ENCODE peak calls at places on chromosome 22, in seven cellular contexts. One of them, this sample, is unnamed.

GRCh38 chr22:36724836-36725235 is 21.3 kb upstream of the CACNG2 start:
- DNase-seq in GDM1: no peak
- DNase-seq in CD4-positive, alpha-beta memory T cell: no peak
- DNase-seq in activated CD4-positive, alpha-beta T cell treated with anti-CD3 and anti-CD28 coated beads, Interleukin-2, amount 50 U/mL, for 24 hours: no peak
- DNase-seq in stimulated activated CD8-positive, alpha-beta memory T cell treated with anti-CD3 and anti-CD28 coated beads, Interleukin-4, amount 100 ng/mL, for 24 hours: no peak
- DNase-seq in COR-L47: no peak
- DNase-seq in Right ventricle myocardium superior: no peak
- DNase-seq in this sample: no peak

GRCh38 chr22:37222440-37222971 is 10.2 kb upstream of the SSTR3 start:
- DNase-seq in CD4-positive, alpha-beta memory T cell: peak; percentile 73
- DNase-seq in Right ventricle myocardium superior: no peak
- DNase-seq in GDM1: no peak
- DNase-seq in stimulated activated CD8-positive, alpha-beta memory T cell treated with anti-CD3 and anti-CD28 coated beads, Interleukin-4, amount 100 ng/mL, for 24 hours: no peak
- DNase-seq in COR-L47: no peak
- DNase-seq in activated CD4-positive, alpha-beta T cell treated with anti-CD3 and anti-CD28 coated beads, Interleukin-2, amount 50 U/mL, for 24 hours: no peak
- DNase-seq in this sample: no peak

GRCh38 chr22:20520093-20520511 is 12.7 kb downstream of the MED15 start:
- DNase-seq in GDM1: no peak
- DNase-seq in CD4-positive, alpha-beta memory T cell: no peak
- DNase-seq in COR-L47: no peak
- DNase-seq in Right ventricle myocardium superior: no peak
- DNase-seq in activated CD4-positive, alpha-beta T cell treated with anti-CD3 and anti-CD28 coated beads, Interleukin-2, amount 50 U/mL, for 24 hours: no peak
- DNase-seq in stimulated activated CD8-positive, alpha-beta memory T cell treated with anti-CD3 and anti-CD28 coated beads, Interleukin-4, amount 100 ng/mL, for 24 hours: peak; percentile 36
- DNase-seq in this sample: no peak

GRCh38 chr22:22728382-22728781 is 84.0 kb downstream of the GGTLC2 start:
- DNase-seq in activated CD4-positive, alpha-beta T cell treated with anti-CD3 and anti-CD28 coated beads, Interleukin-2, amount 50 U/mL, for 24 hours: no peak
- DNase-seq in COR-L47: no peak
- DNase-seq in CD4-positive, alpha-beta memory T cell: no peak
- DNase-seq in GDM1: no peak
- DNase-seq in stimulated activated CD8-positive, alpha-beta memory T cell treated with anti-CD3 and anti-CD28 coated beads, Interleukin-4, amount 100 ng/mL, for 24 hours: no peak
- DNase-seq in Right ventricle myocardium superior: no peak
- DNase-seq in this sample: no peak

GRCh38 chr22:19197997-19198865 is 19.7 kb upstream of the SLC25A1 start:
- DNase-seq in GDM1: no peak
- DNase-seq in stimulated activated CD8-positive, alpha-beta memory T cell treated with anti-CD3 and anti-CD28 coated beads, Interleukin-4, amount 100 ng/mL, for 24 hours: no peak
- DNase-seq in CD4-positive, alpha-beta memory T cell: no peak
- DNase-seq in activated CD4-positive, alpha-beta T cell treated with anti-CD3 and anti-CD28 coated beads, Interleukin-2, amount 50 U/mL, for 24 hours: no peak
- DNase-seq in COR-L47: no peak
- DNase-seq in Right ventricle myocardium superior: no peak
- DNase-seq in this sample: no peak

GRCh38 chr22:42969348-42969975 is 45.5 kb downstream of the PACSIN2 start:
- DNase-seq in activated CD4-positive, alpha-beta T cell treated with anti-CD3 and anti-CD28 coated beads, Interleukin-2, amount 50 U/mL, for 24 hours: no peak
- DNase-seq in CD4-positive, alpha-beta memory T cell: no peak
- DNase-seq in stimulated activated CD8-positive, alpha-beta memory T cell treated with anti-CD3 and anti-CD28 coated beads, Interleukin-4, amount 100 ng/mL, for 24 hours: no peak
- DNase-seq in GDM1: no peak
- DNase-seq in COR-L47: no peak
- DNase-seq in Right ventricle myocardium superior: no peak
- DNase-seq in this sample: no peak

GRCh38 chr22:36369004-36369921 is 18.5 kb downstream of the MYH9 start:
- DNase-seq in GDM1: no peak
- DNase-seq in stimulated activated CD8-positive, alpha-beta memory T cell treated with anti-CD3 and anti-CD28 coated beads, Interleukin-4, amount 100 ng/mL, for 24 hours: peak; percentile 47
- DNase-seq in Right ventricle myocardium superior: no peak
- DNase-seq in activated CD4-positive, alpha-beta T cell treated with anti-CD3 and anti-CD28 coated beads, Interleukin-2, amount 50 U/mL, for 24 hours: no peak
- DNase-seq in COR-L47: no peak
- DNase-seq in CD4-positive, alpha-beta memory T cell: no peak
- DNase-seq in this sample: no peak

GRCh38 chr22:32411388-32411787 is 659 bp downstream of the RTCB start:
- DNase-seq in GDM1: no peak
- DNase-seq in COR-L47: no peak
- DNase-seq in Right ventricle myocardium superior: no peak
- DNase-seq in activated CD4-positive, alpha-beta T cell treated with anti-CD3 and anti-CD28 coated beads, Interleukin-2, amount 50 U/mL, for 24 hours: peak; percentile 30
- DNase-seq in CD4-positive, alpha-beta memory T cell: no peak
- DNase-seq in stimulated activated CD8-positive, alpha-beta memory T cell treated with anti-CD3 and anti-CD28 coated beads, Interleukin-4, amount 100 ng/mL, for 24 hours: no peak
- DNase-seq in this sample: no peak

GRCh38 chr22:28976588-28976987 is 85.0 kb downstream of the C22orf31 start:
- DNase-seq in GDM1: no peak
- DNase-seq in activated CD4-positive, alpha-beta T cell treated with anti-CD3 and anti-CD28 coated beads, Interleukin-2, amount 50 U/mL, for 24 hours: no peak
- DNase-seq in stimulated activated CD8-positive, alpha-beta memory T cell treated with anti-CD3 and anti-CD28 coated beads, Interleukin-4, amount 100 ng/mL, for 24 hours: no peak
- DNase-seq in COR-L47: no peak
- DNase-seq in Right ventricle myocardium superior: no peak
- DNase-seq in CD4-positive, alpha-beta memory T cell: no peak
- DNase-seq in this sample: no peak

GRCh38 chr22:41256898-41257260 is 16.1 kb upstream of the CHADL start:
- DNase-seq in CD4-positive, alpha-beta memory T cell: no peak
- DNase-seq in COR-L47: no peak
- DNase-seq in stimulated activated CD8-positive, alpha-beta memory T cell treated with anti-CD3 and anti-CD28 coated beads, Interleukin-4, amount 100 ng/mL, for 24 hours: no peak
- DNase-seq in GDM1: no peak
- DNase-seq in Right ventricle myocardium superior: no peak
- DNase-seq in activated CD4-positive, alpha-beta T cell treated with anti-CD3 and anti-CD28 coated beads, Interleukin-2, amount 50 U/mL, for 24 hours: no peak
- DNase-seq in this sample: no peak

GRCh38 chr22:31179345-31179744 is 19.4 kb downstream of the RNF185 start:
- DNase-seq in stimulated activated CD8-positive, alpha-beta memory T cell treated with anti-CD3 and anti-CD28 coated beads, Interleukin-4, amount 100 ng/mL, for 24 hours: no peak
- DNase-seq in GDM1: no peak
- DNase-seq in CD4-positive, alpha-beta memory T cell: no peak
- DNase-seq in COR-L47: peak; percentile 59
- DNase-seq in Right ventricle myocardium superior: no peak
- DNase-seq in activated CD4-positive, alpha-beta T cell treated with anti-CD3 and anti-CD28 coated beads, Interleukin-2, amount 50 U/mL, for 24 hours: no peak
- DNase-seq in this sample: no peak

GRCh38 chr22:32202161-32202538 is 2.7 kb downstream of the RFPL2 start:
- DNase-seq in Right ventricle myocardium superior: no peak
- DNase-seq in stimulated activated CD8-positive, alpha-beta memory T cell treated with anti-CD3 and anti-CD28 coated beads, Interleukin-4, amount 100 ng/mL, for 24 hours: no peak
- DNase-seq in activated CD4-positive, alpha-beta T cell treated with anti-CD3 and anti-CD28 coated beads, Interleukin-2, amount 50 U/mL, for 24 hours: no peak
- DNase-seq in GDM1: no peak
- DNase-seq in CD4-positive, alpha-beta memory T cell: no peak
- DNase-seq in COR-L47: no peak
- DNase-seq in this sample: no peak

GRCh38 chr22:31086703-31087330 is 5.7 kb downstream of the SMTN start:
- DNase-seq in activated CD4-positive, alpha-beta T cell treated with anti-CD3 and anti-CD28 coated beads, Interleukin-2, amount 50 U/mL, for 24 hours: no peak
- DNase-seq in stimulated activated CD8-positive, alpha-beta memory T cell treated with anti-CD3 and anti-CD28 coated beads, Interleukin-4, amount 100 ng/mL, for 24 hours: no peak
- DNase-seq in CD4-positive, alpha-beta memory T cell: no peak
- DNase-seq in COR-L47: no peak
- DNase-seq in Right ventricle myocardium superior: no peak
- DNase-seq in GDM1: no peak
- DNase-seq in this sample: no peak

GRCh38 chr22:46406349-46406748 is 70.8 kb downstream of the TRMU start:
- DNase-seq in COR-L47: no peak
- DNase-seq in CD4-positive, alpha-beta memory T cell: no peak
- DNase-seq in Right ventricle myocardium superior: peak; percentile 58
- DNase-seq in GDM1: no peak
- DNase-seq in activated CD4-positive, alpha-beta T cell treated with anti-CD3 and anti-CD28 coated beads, Interleukin-2, amount 50 U/mL, for 24 hours: no peak
- DNase-seq in stimulated activated CD8-positive, alpha-beta memory T cell treated with anti-CD3 and anti-CD28 coated beads, Interleukin-4, amount 100 ng/mL, for 24 hours: no peak
- DNase-seq in this sample: no peak

GRCh38 chr22:49967333-49968241 is 7.0 kb downstream of the PIM3 start:
- DNase-seq in stimulated activated CD8-positive, alpha-beta memory T cell treated with anti-CD3 and anti-CD28 coated beads, Interleukin-4, amount 100 ng/mL, for 24 hours: no peak
- DNase-seq in GDM1: no peak
- DNase-seq in CD4-positive, alpha-beta memory T cell: peak; percentile 21
- DNase-seq in Right ventricle myocardium superior: peak; percentile 79
- DNase-seq in activated CD4-positive, alpha-beta T cell treated with anti-CD3 and anti-CD28 coated beads, Interleukin-2, amount 50 U/mL, for 24 hours: no peak
- DNase-seq in COR-L47: no peak
- DNase-seq in this sample: no peak

GRCh38 chr22:37161442-37161841 is 11.7 kb upstream of the IL2RB start:
- DNase-seq in COR-L47: no peak
- DNase-seq in stimulated activated CD8-positive, alpha-beta memory T cell treated with anti-CD3 and anti-CD28 coated beads, Interleukin-4, amount 100 ng/mL, for 24 hours: no peak
- DNase-seq in activated CD4-positive, alpha-beta T cell treated with anti-CD3 and anti-CD28 coated beads, Interleukin-2, amount 50 U/mL, for 24 hours: no peak
- DNase-seq in GDM1: no peak
- DNase-seq in CD4-positive, alpha-beta memory T cell: no peak
- DNase-seq in Right ventricle myocardium superior: no peak
- DNase-seq in this sample: peak; percentile 69

GRCh38 chr22:17218341-17218740 is 894 bp downstream of the ADA2 start:
- DNase-seq in activated CD4-positive, alpha-beta T cell treated with anti-CD3 and anti-CD28 coated beads, Interleukin-2, amount 50 U/mL, for 24 hours: no peak
- DNase-seq in stimulated activated CD8-positive, alpha-beta memory T cell treated with anti-CD3 and anti-CD28 coated beads, Interleukin-4, amount 100 ng/mL, for 24 hours: no peak
- DNase-seq in GDM1: no peak
- DNase-seq in CD4-positive, alpha-beta memory T cell: no peak
- DNase-seq in COR-L47: no peak
- DNase-seq in Right ventricle myocardium superior: no peak
- DNase-seq in this sample: no peak

GRCh38 chr22:44580176-44580575 is 82.1 kb upstream of the RTL6 start:
- DNase-seq in stimulated activated CD8-positive, alpha-beta memory T cell treated with anti-CD3 and anti-CD28 coated beads, Interleukin-4, amount 100 ng/mL, for 24 hours: no peak
- DNase-seq in activated CD4-positive, alpha-beta T cell treated with anti-CD3 and anti-CD28 coated beads, Interleukin-2, amount 50 U/mL, for 24 hours: no peak
- DNase-seq in Right ventricle myocardium superior: peak; percentile 20
- DNase-seq in GDM1: no peak
- DNase-seq in CD4-positive, alpha-beta memory T cell: no peak
- DNase-seq in COR-L47: no peak
- DNase-seq in this sample: no peak

GRCh38 chr22:36036167-36036624 is 7.6 kb upstream of the RBFOX2 start:
- DNase-seq in activated CD4-positive, alpha-beta T cell treated with anti-CD3 and anti-CD28 coated beads, Interleukin-2, amount 50 U/mL, for 24 hours: no peak
- DNase-seq in GDM1: no peak
- DNase-seq in CD4-positive, alpha-beta memory T cell: no peak
- DNase-seq in Right ventricle myocardium superior: no peak
- DNase-seq in stimulated activated CD8-positive, alpha-beta memory T cell treated with anti-CD3 and anti-CD28 coated beads, Interleukin-4, amount 100 ng/mL, for 24 hours: no peak
- DNase-seq in COR-L47: no peak
- DNase-seq in this sample: no peak

GRCh38 chr22:50734986-50735738 is 2.8 kb upstream of the ACR start:
- DNase-seq in activated CD4-positive, alpha-beta T cell treated with anti-CD3 and anti-CD28 coated beads, Interleukin-2, amount 50 U/mL, for 24 hours: no peak
- DNase-seq in stimulated activated CD8-positive, alpha-beta memory T cell treated with anti-CD3 and anti-CD28 coated beads, Interleukin-4, amount 100 ng/mL, for 24 hours: no peak
- DNase-seq in CD4-positive, alpha-beta memory T cell: no peak
- DNase-seq in GDM1: no peak
- DNase-seq in Right ventricle myocardium superior: peak; percentile 11
- DNase-seq in COR-L47: no peak
- DNase-seq in this sample: no peak

GRCh38 chr22:38350444-38351359 is 33.5 kb upstream of the CSNK1E start:
- DNase-seq in Right ventricle myocardium superior: no peak
- DNase-seq in GDM1: no peak
- DNase-seq in activated CD4-positive, alpha-beta T cell treated with anti-CD3 and anti-CD28 coated beads, Interleukin-2, amount 50 U/mL, for 24 hours: no peak
- DNase-seq in CD4-positive, alpha-beta memory T cell: no peak
- DNase-seq in stimulated activated CD8-positive, alpha-beta memory T cell treated with anti-CD3 and anti-CD28 coated beads, Interleukin-4, amount 100 ng/mL, for 24 hours: no peak
- DNase-seq in COR-L47: no peak
- DNase-seq in this sample: no peak

GRCh38 chr22:26848244-26848920 is 191.0 kb downstream of the MIAT start:
- DNase-seq in GDM1: no peak
- DNase-seq in CD4-positive, alpha-beta memory T cell: no peak
- DNase-seq in Right ventricle myocardium superior: no peak
- DNase-seq in COR-L47: no peak
- DNase-seq in activated CD4-positive, alpha-beta T cell treated with anti-CD3 and anti-CD28 coated beads, Interleukin-2, amount 50 U/mL, for 24 hours: no peak
- DNase-seq in stimulated activated CD8-positive, alpha-beta memory T cell treated with anti-CD3 and anti-CD28 coated beads, Interleukin-4, amount 100 ng/mL, for 24 hours: no peak
- DNase-seq in this sample: no peak

GRCh38 chr22:44304354-44304753 is 8.4 kb downstream of the SHISAL1 start:
- DNase-seq in activated CD4-positive, alpha-beta T cell treated with anti-CD3 and anti-CD28 coated beads, Interleukin-2, amount 50 U/mL, for 24 hours: no peak
- DNase-seq in Right ventricle myocardium superior: no peak
- DNase-seq in GDM1: no peak
- DNase-seq in stimulated activated CD8-positive, alpha-beta memory T cell treated with anti-CD3 and anti-CD28 coated beads, Interleukin-4, amount 100 ng/mL, for 24 hours: no peak
- DNase-seq in COR-L47: no peak
- DNase-seq in CD4-positive, alpha-beta memory T cell: no peak
- DNase-seq in this sample: no peak

GRCh38 chr22:37240240-37240940 is 3.7 kb downstream of the RAC2 start:
- DNase-seq in Right ventricle myocardium superior: no peak
- DNase-seq in CD4-positive, alpha-beta memory T cell: no peak
- DNase-seq in COR-L47: no peak
- DNase-seq in stimulated activated CD8-positive, alpha-beta memory T cell treated with anti-CD3 and anti-CD28 coated beads, Interleukin-4, amount 100 ng/mL, for 24 hours: no peak
- DNase-seq in activated CD4-positive, alpha-beta T cell treated with anti-CD3 and anti-CD28 coated beads, Interleukin-2, amount 50 U/mL, for 24 hours: no peak
- DNase-seq in GDM1: no peak
- DNase-seq in this sample: no peak

GRCh38 chr22:31647516-31647915 is 14.5 kb downstream of the PISD start:
- DNase-seq in COR-L47: no peak
- DNase-seq in CD4-positive, alpha-beta memory T cell: no peak
- DNase-seq in Right ventricle myocardium superior: no peak
- DNase-seq in stimulated activated CD8-positive, alpha-beta memory T cell treated with anti-CD3 and anti-CD28 coated beads, Interleukin-4, amount 100 ng/mL, for 24 hours: no peak
- DNase-seq in GDM1: no peak
- DNase-seq in activated CD4-positive, alpha-beta T cell treated with anti-CD3 and anti-CD28 coated beads, Interleukin-2, amount 50 U/mL, for 24 hours: no peak
- DNase-seq in this sample: no peak

GRCh38 chr22:42692239-42693054 is 28.2 kb downstream of the A4GALT start:
- DNase-seq in activated CD4-positive, alpha-beta T cell treated with anti-CD3 and anti-CD28 coated beads, Interleukin-2, amount 50 U/mL, for 24 hours: no peak
- DNase-seq in stimulated activated CD8-positive, alpha-beta memory T cell treated with anti-CD3 and anti-CD28 coated beads, Interleukin-4, amount 100 ng/mL, for 24 hours: no peak
- DNase-seq in CD4-positive, alpha-beta memory T cell: no peak
- DNase-seq in Right ventricle myocardium superior: no peak
- DNase-seq in GDM1: no peak
- DNase-seq in COR-L47: no peak
- DNase-seq in this sample: no peak

GRCh38 chr22:20545681-20546521 is 38.5 kb downstream of the MED15 start:
- DNase-seq in COR-L47: no peak
- DNase-seq in activated CD4-positive, alpha-beta T cell treated with anti-CD3 and anti-CD28 coated beads, Interleukin-2, amount 50 U/mL, for 24 hours: no peak
- DNase-seq in stimulated activated CD8-positive, alpha-beta memory T cell treated with anti-CD3 and anti-CD28 coated beads, Interleukin-4, amount 100 ng/mL, for 24 hours: no peak
- DNase-seq in Right ventricle myocardium superior: no peak
- DNase-seq in CD4-positive, alpha-beta memory T cell: no peak
- DNase-seq in GDM1: no peak
- DNase-seq in this sample: no peak

GRCh38 chr22:47632646-47633045 is 870.2 kb downstream of the TBC1D22A start:
- DNase-seq in activated CD4-positive, alpha-beta T cell treated with anti-CD3 and anti-CD28 coated beads, Interleukin-2, amount 50 U/mL, for 24 hours: no peak
- DNase-seq in stimulated activated CD8-positive, alpha-beta memory T cell treated with anti-CD3 and anti-CD28 coated beads, Interleukin-4, amount 100 ng/mL, for 24 hours: no peak
- DNase-seq in CD4-positive, alpha-beta memory T cell: no peak
- DNase-seq in Right ventricle myocardium superior: no peak
- DNase-seq in COR-L47: no peak
- DNase-seq in GDM1: no peak
- DNase-seq in this sample: no peak